ENCODE peak calls at places on chromosomes 1 and 21, in nine cellular contexts. R, I, T, Y, W, L, G, D and Z are unnamed samples.

GRCh38 chr1:225441314-225442119 is 13.7 kb upstream of the LBR start:
- DNase-seq in Y (no peak), T (no peak), G (no peak), D (no peak), I (no peak), L (peak), R (no peak), W (no peak), Z (peak)

GRCh38 chr1:196527941-196528340 is 80.3 kb downstream of the KCNT2 start:
- DNase-seq in Y (no peak), D (no peak), I (no peak), R (no peak), T (no peak), G (no peak), W (no peak), L (no peak), Z (no peak)

GRCh38 chr1:1899967-1900327 is 9.1 kb upstream of the GNB1 start:
- DNase-seq in T (no peak), D (no peak), Y (no peak), W (no peak), L (no peak), G (no peak), R (no peak), I (no peak), Z (no peak)

GRCh38 chr1:68954841-68955240 is 458.0 kb upstream of the DEPDC1 start:
- DNase-seq in W (peak), Y (no peak), I (no peak), L (no peak), T (no peak), D (no peak), G (no peak), R (no peak), Z (no peak)

GRCh38 chr1:117093870-117094621 is 27.5 kb downstream of the TRIM45 start:
- DNase-seq in Y (no peak), R (peak), G (peak), I (peak), W (peak), L (no peak), D (peak), T (no peak), Z (peak)

GRCh38 chr1:227062306-227062705 is 122.2 kb downstream of the COQ8A start:
- DNase-seq in G (no peak), D (no peak), W (no peak), T (no peak), R (no peak), I (no peak), L (no peak), Y (no peak), Z (no peak)

GRCh38 chr1:164725401-164725800 is 166.4 kb downstream of the PBX1 start:
- DNase-seq in W (no peak), T (no peak), D (no peak), R (no peak), G (no peak), L (no peak), Y (no peak), I (peak), Z (no peak)

GRCh38 chr1:72140222-72140621 is 142.1 kb downstream of the NEGR1 start:
- DNase-seq in D (no peak), T (no peak), I (no peak), G (no peak), L (no peak), Y (no peak), W (no peak), R (no peak), Z (no peak)

GRCh38 chr1:155125511-155125945 is 2.1 kb upstream of the EFNA1 start:
- DNase-seq in L (peak), W (no peak), I (no peak), D (no peak), Y (no peak), G (no peak), R (peak), T (no peak), Z (no peak)

GRCh38 chr1:17156108-17156507 is 36.9 kb upstream of the PADI2 start:
- DNase-seq in L (no peak), I (no peak), D (no peak), R (no peak), G (no peak), Y (no peak), T (no peak), W (no peak), Z (no peak)

GRCh38 chr1:208170252-208170651 is 73.9 kb downstream of the PLXNA2 start:
- DNase-seq in D (no peak), R (no peak), W (no peak), Y (no peak), T (no peak), I (no peak), G (no peak), L (peak), Z (peak)

GRCh38 chr1:117572546-117572945 is 33.3 kb upstream of the TENT5C start:
- DNase-seq in R (no peak), T (no peak), D (no peak), G (no peak), L (peak), Y (no peak), W (no peak), I (no peak), Z (no peak)

GRCh38 chr1:248055261-248055660 is 8.6 kb downstream of the OR2L3 start:
- DNase-seq in G (no peak), R (no peak), T (no peak), I (no peak), Y (no peak), W (no peak), D (no peak), L (no peak), Z (no peak)

GRCh38 chr1:163168053-163168452 is 34.7 kb downstream of the RGS5 start:
- DNase-seq in I (peak), T (no peak), W (peak), D (no peak), G (no peak), Y (no peak), L (no peak), R (no peak), Z (peak)

GRCh38 chr21:17539743-17540341 is 27.0 kb downstream of the CXADR start:
- DNase-seq in I (no peak), D (no peak), R (no peak), T (no peak), G (no peak), W (no peak), L (no peak), Y (no peak), Z (no peak)

GRCh38 chr21:37784591-37785318 is 131.5 kb downstream of the KCNJ6 start:
- DNase-seq in I (no peak), G (no peak), R (no peak), L (no peak), T (no peak), D (no peak), Y (no peak), W (no peak), Z (no peak)

GRCh38 chr1:190353538-190354101 is 124.0 kb downstream of the BRINP3 start:
- DNase-seq in L (no peak), I (no peak), T (no peak), G (no peak), Y (no peak), D (no peak), R (no peak), W (no peak), Z (no peak)

GRCh38 chr1:63975447-63975846 is 201.6 kb downstream of the ROR1 start:
- DNase-seq in W (no peak), D (no peak), T (no peak), I (no peak), L (no peak), Y (no peak), G (no peak), R (no peak), Z (no peak)

GRCh38 chr1:6466023-6466422 is at the start of gene TNFRSF25:
- DNase-seq in G (no peak), Y (no peak), R (peak), D (no peak), L (no peak), I (no peak), W (no peak), T (no peak), Z (no peak)

GRCh38 chr1:70434253-70434859 is 23.3 kb downstream of the CTH start:
- DNase-seq in W (no peak), L (no peak), D (no peak), Y (no peak), G (no peak), R (no peak), T (no peak), I (no peak), Z (no peak)

GRCh38 chr1:70438529-70438928 is 27.5 kb downstream of the CTH start:
- DNase-seq in W (no peak), T (no peak), I (no peak), L (no peak), Y (no peak), G (no peak), R (no peak), D (no peak), Z (no peak)

GRCh38 chr1:70440642-70441391 is 29.7 kb downstream of the CTH start:
- DNase-seq in T (no peak), W (peak), G (no peak), R (no peak), D (no peak), I (no peak), Y (no peak), L (no peak), Z (no peak)

GRCh38 chr1:70441392-70442035 is 30.4 kb downstream of the CTH start:
- DNase-seq in L (no peak), R (no peak), Y (no peak), I (no peak), T (no peak), G (no peak), D (no peak), W (no peak), Z (no peak)

GRCh38 chr1:70436617-70437236 is 25.7 kb downstream of the CTH start:
- DNase-seq in I (no peak), D (no peak), Y (no peak), W (no peak), T (no peak), R (no peak), G (no peak), L (no peak), Z (no peak)
- TF ChIP-seq CTCF in I (peak), D (no peak), Y (peak), W (peak), T (no peak), R (no peak), G (no peak), L (peak), Z (no peak)

GRCh38 chr1:31627930-31628421 is 10.5 kb downstream of the HCRTR1 start:
- DNase-seq in G (no peak), R (no peak), D (no peak), Y (no peak), L (no peak), T (no peak), I (no peak), W (no peak), Z (no peak)

GRCh38 chr1:31628931-31629582 is 11.6 kb downstream of the HCRTR1 start:
- DNase-seq in I (no peak), G (no peak), Y (no peak), L (no peak), T (no peak), W (no peak), R (no peak), D (no peak), Z (no peak)

GRCh38 chr1:31632649-31633048 is 12.0 kb downstream of the PEF1 start:
- DNase-seq in I (no peak), W (no peak), T (no peak), L (no peak), D (no peak), Y (no peak), G (no peak), R (no peak), Z (no peak)

GRCh38 chr1:31637915-31638673 is 6.6 kb downstream of the PEF1 start:
- DNase-seq in L (no peak), Y (no peak), D (no peak), R (no peak), T (no peak), W (no peak), I (no peak), G (no peak), Z (no peak)

GRCh38 chr1:31633117-31633516 is 11.6 kb downstream of the PEF1 start:
- DNase-seq in I (no peak), D (peak), W (no peak), T (no peak), R (peak), G (peak), Y (no peak), L (no peak), Z (peak)
- TF ChIP-seq CTCF in I (peak), D (peak), W (peak), T (no peak), R (peak), G (peak), Y (peak), L (peak), Z (peak)

GRCh38 chr1:109197163-109198042 is 16.3 kb upstream of the SARS1 start:
- DNase-seq in Y (no peak), I (peak), G (peak), T (no peak), D (peak), L (no peak), W (peak), R (no peak), Z (peak)
- TF ChIP-seq CTCF in Y (no peak), I (no peak), G (no peak), T (no peak), D (no peak), L (no peak), W (no peak), R (no peak), Z (no peak)

DNA sequence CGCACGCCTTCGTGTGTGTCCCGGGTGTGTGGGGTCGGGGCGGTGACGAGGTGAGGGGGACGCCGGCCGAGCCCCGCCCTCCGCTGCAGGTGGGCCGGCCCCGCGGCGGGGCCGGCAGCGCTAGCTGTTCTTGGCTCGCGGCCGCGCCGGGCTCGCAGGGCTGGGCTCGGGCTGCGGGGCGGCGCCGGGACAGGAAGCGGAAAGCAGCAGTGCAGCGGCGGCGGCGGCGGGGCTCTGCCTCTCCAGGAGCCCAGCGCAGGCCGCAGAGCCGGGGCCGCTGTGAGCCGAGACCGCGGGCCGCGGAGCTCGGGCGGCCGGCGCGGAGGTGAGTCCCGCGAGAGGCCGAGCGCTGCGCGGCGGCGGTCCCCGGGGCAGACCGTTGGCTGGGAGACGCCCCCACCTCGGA is at the start of gene VANGL1:
- DNase-seq in L (peak), R (peak), D (peak), I (no peak), T (no peak), G (peak), W (no peak), Y (peak), Z (peak)
- TF ChIP-seq CTCF in L (no peak), R (no peak), D (no peak), I (no peak), T (no peak), G (no peak), W (no peak), Y (no peak), Z (no peak)

GRCh38 chr1:184890539-184890973 is 83.8 kb downstream of the NIBAN1 start:
- DNase-seq in W (no peak), G (no peak), L (no peak), D (no peak), Y (no peak), I (no peak), T (no peak), R (no peak), Z (peak)

GRCh38 chr1:184893695-184894094 is 80.6 kb downstream of the NIBAN1 start:
- DNase-seq in I (no peak), W (no peak), L (no peak), G (no peak), Y (no peak), D (no peak), R (no peak), T (no peak), Z (no peak)

GRCh38 chr1:184889902-184890301 is 84.4 kb downstream of the NIBAN1 start:
- DNase-seq in W (no peak), G (no peak), L (no peak), R (no peak), I (no peak), T (no peak), D (no peak), Y (no peak), Z (no peak)

GRCh38 chr1:184892116-184892515 is 82.2 kb downstream of the NIBAN1 start:
- DNase-seq in W (no peak), I (no peak), D (no peak), L (no peak), T (no peak), R (no peak), G (no peak), Y (no peak), Z (no peak)

DNA sequence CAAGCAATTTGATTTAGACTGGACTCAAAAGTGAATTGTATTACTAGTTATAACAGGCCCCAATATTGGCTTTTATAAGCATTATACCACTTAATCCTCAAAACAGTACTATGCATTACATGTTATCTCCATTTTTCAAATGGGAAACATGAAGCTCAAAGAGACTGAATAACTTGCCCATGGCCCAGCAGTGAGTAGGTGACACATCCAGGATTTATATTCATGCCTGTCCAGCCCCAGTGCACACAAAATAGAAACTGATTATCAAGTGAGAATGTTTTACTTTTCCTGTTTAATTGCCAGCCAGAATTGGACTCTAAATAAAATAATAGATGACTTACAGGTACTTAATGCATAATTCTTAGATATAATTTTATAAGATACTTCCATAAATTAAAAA is 82.9 kb downstream of the NIBAN1 start:
- DNase-seq in R (no peak), G (no peak), L (no peak), D (no peak), I (no peak), W (no peak), T (no peak), Y (no peak), Z (no peak)
- TF ChIP-seq CTCF in R (no peak), G (no peak), L (no peak), D (no peak), I (no peak), W (no peak), T (no peak), Y (no peak), Z (no peak)